ENCODE peak calls at places on chromosomes 7 and 10, in six cellular contexts. One of them, this sample, is unnamed.

GRCh38 chr10:106957825-106958581 is 206.5 kb downstream of the SORCS1 start:
- DNase-seq in A549: no peak
- DNase-seq in psoas muscle: no peak
- DNase-seq in heart right ventricle: no peak
- DNase-seq in body of pancreas: no peak
- DNase-seq in ascending aorta: no peak
- DNase-seq in this sample: no peak

GRCh38 chr10:23412223-23412622 is 26.7 kb upstream of the OTUD1 start:
- DNase-seq in psoas muscle: no peak
- DNase-seq in heart right ventricle: no peak
- DNase-seq in A549: no peak
- DNase-seq in ascending aorta: no peak
- DNase-seq in body of pancreas: no peak
- DNase-seq in this sample: no peak

GRCh38 chr7:41977165-41977651 is 259.8 kb downstream of the GLI3 start:
- DNase-seq in psoas muscle: peak; percentile 63
- DNase-seq in A549: peak; percentile 28
- DNase-seq in ascending aorta: no peak
- DNase-seq in heart right ventricle: peak; percentile 46
- DNase-seq in body of pancreas: no peak
- DNase-seq in this sample: peak; percentile 62

GRCh38 chr10:83254698-83255097 is 884.6 kb upstream of the GHITM start:
- DNase-seq in A549: no peak
- DNase-seq in body of pancreas: no peak
- DNase-seq in heart right ventricle: no peak
- DNase-seq in psoas muscle: no peak
- DNase-seq in ascending aorta: no peak
- DNase-seq in this sample: no peak

GRCh38 chr10:13390604-13391522 is 42.8 kb upstream of the SEPHS1 start:
- DNase-seq in psoas muscle: no peak
- DNase-seq in body of pancreas: no peak
- DNase-seq in A549: no peak
- DNase-seq in heart right ventricle: peak; percentile 32
- DNase-seq in ascending aorta: no peak
- DNase-seq in this sample: no peak

GRCh38 chr10:90592903-90593302 is 264.9 kb downstream of the HTR7 start:
- DNase-seq in ascending aorta: no peak
- DNase-seq in heart right ventricle: peak; percentile 24
- DNase-seq in body of pancreas: peak; percentile 17
- DNase-seq in psoas muscle: no peak
- DNase-seq in A549: peak; percentile 12
- DNase-seq in this sample: peak; percentile 67

GRCh38 chr7:127897704-127898454 is 133.4 kb downstream of the LRRC4 start:
- DNase-seq in psoas muscle: no peak
- DNase-seq in heart right ventricle: no peak
- DNase-seq in body of pancreas: no peak
- DNase-seq in ascending aorta: no peak
- DNase-seq in A549: no peak
- DNase-seq in this sample: no peak

GRCh38 chr7:116951366-116952292 is 1.7 kb upstream of the ST7 start:
- DNase-seq in body of pancreas: no peak
- DNase-seq in psoas muscle: no peak
- DNase-seq in A549: no peak
- DNase-seq in heart right ventricle: no peak
- DNase-seq in ascending aorta: no peak
- DNase-seq in this sample: no peak

GRCh38 chr10:24277277-24277676 is 68.3 kb downstream of the KIAA1217 start:
- DNase-seq in psoas muscle: no peak
- DNase-seq in A549: no peak
- DNase-seq in body of pancreas: no peak
- DNase-seq in ascending aorta: no peak
- DNase-seq in heart right ventricle: no peak
- DNase-seq in this sample: no peak

GRCh38 chr10:30788307-30788706 is 158.8 kb upstream of the LYZL2 start:
- DNase-seq in A549: no peak
- DNase-seq in ascending aorta: no peak
- DNase-seq in psoas muscle: no peak
- DNase-seq in heart right ventricle: no peak
- DNase-seq in body of pancreas: no peak
- DNase-seq in this sample: no peak

GRCh38 chr10:22599048-22599561 is 115.3 kb downstream of the PIP4K2A start:
- DNase-seq in body of pancreas: no peak
- DNase-seq in heart right ventricle: no peak
- DNase-seq in ascending aorta: no peak
- DNase-seq in psoas muscle: no peak
- DNase-seq in A549: peak; percentile 25
- DNase-seq in this sample: no peak

GRCh38 chr10:59626523-59626869 is 83.2 kb downstream of the SLC16A9 start:
- DNase-seq in body of pancreas: no peak
- DNase-seq in heart right ventricle: no peak
- DNase-seq in psoas muscle: no peak
- DNase-seq in A549: no peak
- DNase-seq in ascending aorta: no peak
- DNase-seq in this sample: no peak

GRCh38 chr7:38398725-38399321 is 125.4 kb upstream of the TARP start:
- DNase-seq in psoas muscle: peak; percentile 59
- DNase-seq in A549: peak; percentile 25
- DNase-seq in ascending aorta: no peak
- DNase-seq in heart right ventricle: peak; percentile 15
- DNase-seq in body of pancreas: peak; percentile 57
- DNase-seq in this sample: peak; percentile 28

GRCh38 chr10:80177781-80178636 is 27.3 kb downstream of the ANXA11 start:
- DNase-seq in psoas muscle: no peak
- DNase-seq in ascending aorta: no peak
- DNase-seq in body of pancreas: no peak
- DNase-seq in A549: no peak
- DNase-seq in heart right ventricle: no peak
- DNase-seq in this sample: no peak

GRCh38 chr10:12394236-12395033 is 45.1 kb downstream of the CAMK1D start:
- DNase-seq in A549: no peak
- DNase-seq in body of pancreas: no peak
- DNase-seq in psoas muscle: no peak
- DNase-seq in ascending aorta: no peak
- DNase-seq in heart right ventricle: no peak
- DNase-seq in this sample: no peak

GRCh38 chr10:118841881-118842605 is 87.3 kb upstream of the CACUL1 start:
- DNase-seq in body of pancreas: no peak
- DNase-seq in ascending aorta: no peak
- DNase-seq in heart right ventricle: no peak
- DNase-seq in psoas muscle: no peak
- DNase-seq in A549: no peak
- DNase-seq in this sample: no peak

GRCh38 chr7:105875505-105875904 is 894 bp downstream of the ATXN7L1 start:
- DNase-seq in body of pancreas: no peak
- DNase-seq in ascending aorta: no peak
- DNase-seq in heart right ventricle: no peak
- DNase-seq in A549: no peak
- DNase-seq in psoas muscle: no peak
- DNase-seq in this sample: no peak

GRCh38 chr7:127745445-127745844 is 93.5 kb downstream of the SND1 start:
- DNase-seq in ascending aorta: no peak
- DNase-seq in A549: no peak
- DNase-seq in psoas muscle: no peak
- DNase-seq in heart right ventricle: no peak
- DNase-seq in body of pancreas: no peak
- DNase-seq in this sample: no peak

GRCh38 chr10:124168581-124168980 is 75.2 kb upstream of the CHST15 start:
- DNase-seq in A549: no peak
- DNase-seq in body of pancreas: no peak
- DNase-seq in heart right ventricle: no peak
- DNase-seq in ascending aorta: no peak
- DNase-seq in psoas muscle: no peak
- DNase-seq in this sample: no peak

GRCh38 chr10:92810934-92811532 is 37.3 kb upstream of the EXOC6 start:
- DNase-seq in body of pancreas: no peak
- DNase-seq in psoas muscle: no peak
- DNase-seq in heart right ventricle: no peak
- DNase-seq in A549: no peak
- DNase-seq in ascending aorta: no peak
- DNase-seq in this sample: no peak

GRCh38 chr10:130471486-130471885 is 335.3 kb downstream of the GLRX3 start:
- DNase-seq in A549: no peak
- DNase-seq in heart right ventricle: no peak
- DNase-seq in ascending aorta: no peak
- DNase-seq in psoas muscle: no peak
- DNase-seq in body of pancreas: no peak
- DNase-seq in this sample: no peak

GRCh38 chr10:32954080-32954479 is 4.0 kb downstream of the ITGB1 start:
- DNase-seq in psoas muscle: no peak
- DNase-seq in heart right ventricle: no peak
- DNase-seq in ascending aorta: no peak
- DNase-seq in body of pancreas: no peak
- DNase-seq in A549: no peak
- DNase-seq in this sample: no peak
- H3K4me1 ChIP-seq in psoas muscle: peaks cover 79% of the 10 kb centered on the region
- H3K4me1 ChIP-seq in heart right ventricle: peaks cover 83% of the 10 kb centered on the region
- H3K4me1 ChIP-seq in ascending aorta: peaks cover 21% of the 10 kb centered on the region
- H3K4me1 ChIP-seq in body of pancreas: peaks cover 64% of the 10 kb centered on the region
- H3K4me1 ChIP-seq in A549: peaks cover 48% of the 10 kb centered on the region
- H3K4me1 ChIP-seq in this sample: peaks cover 41% of the 10 kb centered on the region

DNA sequence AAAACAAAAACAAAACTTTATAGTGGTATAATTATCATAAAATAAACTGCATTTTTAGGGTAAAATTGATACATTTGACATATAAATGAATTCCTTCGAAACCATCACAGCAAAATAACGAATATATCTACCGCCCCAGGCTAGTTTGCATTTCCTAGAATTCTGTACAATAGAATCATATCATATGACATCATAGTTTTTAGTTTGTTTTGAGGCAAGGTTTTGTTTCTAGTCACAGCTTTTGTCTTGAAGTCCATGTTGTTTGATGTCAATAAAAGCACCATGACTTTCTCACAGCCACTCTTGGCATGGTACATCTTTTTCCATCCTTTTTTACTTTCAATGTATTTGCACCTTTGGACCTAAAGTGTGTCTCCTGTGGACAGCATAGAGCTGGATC is 102.9 kb downstream of the FOXL3 start:
- DNase-seq in body of pancreas: no peak
- DNase-seq in ascending aorta: no peak
- DNase-seq in psoas muscle: no peak
- DNase-seq in A549: no peak
- DNase-seq in heart right ventricle: no peak
- DNase-seq in this sample: no peak
- H3K9me3 ChIP-seq in body of pancreas: no peaks in the 10 kb centered on the region
- H3K9me3 ChIP-seq in ascending aorta: peaks cover 11% of the 10 kb centered on the region
- H3K9me3 ChIP-seq in psoas muscle: no peaks in the 10 kb centered on the region
- H3K9me3 ChIP-seq in A549: peaks cover 34% of the 10 kb centered on the region
- H3K9me3 ChIP-seq in heart right ventricle: peaks cover 11% of the 10 kb centered on the region
- H3K9me3 ChIP-seq in this sample: no peaks in the 10 kb centered on the region

GRCh38 chr7:47537716-47538640 is 43.9 kb downstream of the TNS3 start:
- DNase-seq in heart right ventricle: no peak
- DNase-seq in body of pancreas: no peak
- DNase-seq in A549: no peak
- DNase-seq in ascending aorta: no peak
- DNase-seq in psoas muscle: no peak
- DNase-seq in this sample: no peak
- H3K4me3 ChIP-seq in heart right ventricle: peak overlapping the region; percentile 56
- H3K4me3 ChIP-seq in body of pancreas: no peak overlapping the region
- H3K4me3 ChIP-seq in A549: no peak overlapping the region
- H3K4me3 ChIP-seq in ascending aorta: peak overlapping the region; percentile 68
- H3K4me3 ChIP-seq in psoas muscle: peak overlapping the region; percentile 69
- H3K4me3 ChIP-seq in this sample: no peak overlapping the region

GRCh38 chr10:3754727-3755439 is 30.1 kb downstream of the KLF6 start:
- DNase-seq in psoas muscle: no peak
- DNase-seq in heart right ventricle: no peak
- DNase-seq in A549: peak; percentile 72
- DNase-seq in body of pancreas: no peak
- DNase-seq in ascending aorta: no peak
- DNase-seq in this sample: no peak
- H3K4me1 ChIP-seq in psoas muscle: peaks cover 14% of the 10 kb centered on the region
- H3K4me1 ChIP-seq in heart right ventricle: peaks cover 61% of the 10 kb centered on the region
- H3K4me1 ChIP-seq in A549: peaks cover 31% of the 10 kb centered on the region
- H3K4me1 ChIP-seq in body of pancreas: peaks cover 7% of the 10 kb centered on the region
- H3K4me1 ChIP-seq in ascending aorta: peaks cover 27% of the 10 kb centered on the region
- H3K4me1 ChIP-seq in this sample: no peaks in the 10 kb centered on the region

GRCh38 chr7:158096582-158096981 is 491.0 kb downstream of the PTPRN2 start:
- DNase-seq in A549: no peak
- DNase-seq in psoas muscle: no peak
- DNase-seq in ascending aorta: no peak
- DNase-seq in body of pancreas: no peak
- DNase-seq in heart right ventricle: no peak
- DNase-seq in this sample: no peak

GRCh38 chr7:158098125-158099030 is 489.2 kb downstream of the PTPRN2 start:
- DNase-seq in heart right ventricle: no peak
- DNase-seq in A549: no peak
- DNase-seq in body of pancreas: no peak
- DNase-seq in ascending aorta: no peak
- DNase-seq in psoas muscle: no peak
- DNase-seq in this sample: no peak

GRCh38 chr7:158094671-158095256 is 492.9 kb downstream of the PTPRN2 start:
- DNase-seq in body of pancreas: no peak
- DNase-seq in heart right ventricle: no peak
- DNase-seq in ascending aorta: no peak
- DNase-seq in A549: no peak
- DNase-seq in psoas muscle: no peak
- DNase-seq in this sample: no peak

GRCh38 chr7:158097511-158098124 is 490.0 kb downstream of the PTPRN2 start:
- DNase-seq in A549: no peak
- DNase-seq in heart right ventricle: no peak
- DNase-seq in ascending aorta: no peak
- DNase-seq in psoas muscle: no peak
- DNase-seq in body of pancreas: no peak
- DNase-seq in this sample: no peak

DNA sequence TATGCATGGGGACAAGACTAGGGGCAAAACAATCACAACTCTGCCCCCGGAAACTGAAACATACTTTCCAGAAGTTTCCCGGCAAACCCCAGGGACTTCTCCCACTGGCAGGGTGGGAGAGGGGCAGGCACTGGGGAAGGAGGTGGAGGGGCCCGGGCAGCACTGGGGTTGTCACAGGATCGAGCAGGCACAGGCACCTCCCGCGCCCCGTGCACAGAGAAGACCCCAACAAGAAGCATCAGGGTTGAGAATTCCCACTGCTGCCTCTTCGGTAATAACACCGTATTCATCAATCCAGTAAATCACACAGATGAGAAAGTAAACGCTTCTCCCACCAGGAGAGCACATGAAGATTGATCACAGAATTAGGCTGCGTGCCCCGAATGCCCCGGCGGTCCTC is 490.5 kb downstream of the PTPRN2 start:
- DNase-seq in psoas muscle: no peak
- DNase-seq in A549: no peak
- DNase-seq in heart right ventricle: no peak
- DNase-seq in body of pancreas: no peak
- DNase-seq in ascending aorta: no peak
- DNase-seq in this sample: no peak
- H3K9me3 ChIP-seq in psoas muscle: no peaks in the 10 kb centered on the region
- H3K9me3 ChIP-seq in A549: no peaks in the 10 kb centered on the region
- H3K9me3 ChIP-seq in heart right ventricle: no peaks in the 10 kb centered on the region
- H3K9me3 ChIP-seq in body of pancreas: no peaks in the 10 kb centered on the region
- H3K9me3 ChIP-seq in ascending aorta: no peaks in the 10 kb centered on the region
- H3K9me3 ChIP-seq in this sample: no peaks in the 10 kb centered on the region

This sample was measured in HAP-1.